ENCODE peak calls at places on chromosomes 3 and 15, in six cellular contexts. One of them, this sample, is unnamed.

GRCh38 chr3:34132069-34132677 is 333.7 kb downstream of the PDCD6IP start:
- DNase-seq in foreskin fibroblast: no peak
- DNase-seq in coronary artery: no peak
- DNase-seq in OCI-LY7: no peak
- DNase-seq in psoas muscle: no peak
- DNase-seq in choroid plexus epithelial cell: no peak
- DNase-seq in this sample: no peak

GRCh38 chr3:196544491-196544992 is 23.8 kb downstream of the WDR53 start:
- DNase-seq in foreskin fibroblast: no peak
- DNase-seq in coronary artery: no peak
- DNase-seq in OCI-LY7: no peak
- DNase-seq in psoas muscle: no peak
- DNase-seq in choroid plexus epithelial cell: no peak
- DNase-seq in this sample: no peak

GRCh38 chr3:52743721-52744120 is 27.0 kb downstream of the NEK4 start:
- DNase-seq in foreskin fibroblast: no peak
- DNase-seq in coronary artery: no peak
- DNase-seq in OCI-LY7: no peak
- DNase-seq in psoas muscle: no peak
- DNase-seq in choroid plexus epithelial cell: no peak
- DNase-seq in this sample: no peak

GRCh38 chr15:59685737-59686297 is 3.3 kb downstream of the BNIP2 start:
- DNase-seq in foreskin fibroblast: peak; percentile 82
- DNase-seq in coronary artery: no peak
- DNase-seq in OCI-LY7: no peak
- DNase-seq in psoas muscle: no peak
- DNase-seq in choroid plexus epithelial cell: peak; percentile 52
- DNase-seq in this sample: no peak

GRCh38 chr3:123870033-123870432 is 14.1 kb downstream of the MYLK start:
- DNase-seq in foreskin fibroblast: peak; percentile 62
- DNase-seq in coronary artery: no peak
- DNase-seq in OCI-LY7: no peak
- DNase-seq in psoas muscle: no peak
- DNase-seq in choroid plexus epithelial cell: no peak
- DNase-seq in this sample: no peak

GRCh38 chr15:79364571-79365240 is 53.8 kb downstream of the TMED3 start:
- DNase-seq in foreskin fibroblast: no peak
- DNase-seq in coronary artery: no peak
- DNase-seq in OCI-LY7: no peak
- DNase-seq in psoas muscle: no peak
- DNase-seq in choroid plexus epithelial cell: peak; percentile 27
- DNase-seq in this sample: no peak

GRCh38 chr3:56915969-56916586 is 114.3 kb upstream of the ARHGEF3 start:
- DNase-seq in foreskin fibroblast: no peak
- DNase-seq in coronary artery: no peak
- DNase-seq in OCI-LY7: peak; percentile 85
- DNase-seq in psoas muscle: no peak
- DNase-seq in choroid plexus epithelial cell: no peak
- DNase-seq in this sample: no peak

GRCh38 chr3:12371525-12372140 is 82.8 kb downstream of the PPARG start:
- DNase-seq in foreskin fibroblast: peak; percentile 71
- DNase-seq in coronary artery: no peak
- DNase-seq in OCI-LY7: no peak
- DNase-seq in psoas muscle: no peak
- DNase-seq in choroid plexus epithelial cell: peak; percentile 57
- DNase-seq in this sample: no peak

GRCh38 chr3:5339967-5340535 is 152.5 kb downstream of the EDEM1 start:
- DNase-seq in foreskin fibroblast: no peak
- DNase-seq in coronary artery: no peak
- DNase-seq in OCI-LY7: no peak
- DNase-seq in psoas muscle: no peak
- DNase-seq in choroid plexus epithelial cell: no peak
- DNase-seq in this sample: no peak

GRCh38 chr3:100165926-100166550 is 51.7 kb upstream of the FILIP1L start:
- DNase-seq in foreskin fibroblast: no peak
- DNase-seq in coronary artery: no peak
- DNase-seq in OCI-LY7: no peak
- DNase-seq in psoas muscle: no peak
- DNase-seq in choroid plexus epithelial cell: no peak
- DNase-seq in this sample: no peak

GRCh38 chr3:86481031-86481430 is 509.9 kb downstream of the VGLL3 start:
- DNase-seq in foreskin fibroblast: no peak
- DNase-seq in coronary artery: no peak
- DNase-seq in OCI-LY7: no peak
- DNase-seq in psoas muscle: no peak
- DNase-seq in choroid plexus epithelial cell: no peak
- DNase-seq in this sample: no peak

GRCh38 chr3:138376663-138377062 is 28.3 kb downstream of the MRAS start:
- DNase-seq in foreskin fibroblast: no peak
- DNase-seq in coronary artery: no peak
- DNase-seq in OCI-LY7: no peak
- DNase-seq in psoas muscle: no peak
- DNase-seq in choroid plexus epithelial cell: peak; percentile 41
- DNase-seq in this sample: no peak

GRCh38 chr3:46447535-46447934 is 17.2 kb downstream of the LTF start:
- DNase-seq in foreskin fibroblast: no peak
- DNase-seq in coronary artery: peak; percentile 45
- DNase-seq in OCI-LY7: no peak
- DNase-seq in psoas muscle: no peak
- DNase-seq in choroid plexus epithelial cell: no peak
- DNase-seq in this sample: no peak

GRCh38 chr3:46440531-46441294 is 24.0 kb downstream of the LTF start:
- DNase-seq in foreskin fibroblast: no peak
- DNase-seq in coronary artery: peak; percentile 9
- DNase-seq in OCI-LY7: no peak
- DNase-seq in psoas muscle: no peak
- DNase-seq in choroid plexus epithelial cell: no peak
- DNase-seq in this sample: no peak

GRCh38 chr3:46448721-46449120 is 16.0 kb downstream of the LTF start:
- DNase-seq in foreskin fibroblast: no peak
- DNase-seq in coronary artery: peak; percentile 58
- DNase-seq in OCI-LY7: no peak
- DNase-seq in psoas muscle: no peak
- DNase-seq in choroid plexus epithelial cell: no peak
- DNase-seq in this sample: no peak

GRCh38 chr3:46438831-46439230 is 25.9 kb downstream of the LTF start:
- DNase-seq in foreskin fibroblast: no peak
- DNase-seq in coronary artery: no peak
- DNase-seq in OCI-LY7: no peak
- DNase-seq in psoas muscle: no peak
- DNase-seq in choroid plexus epithelial cell: no peak
- DNase-seq in this sample: no peak

GRCh38 chr3:46442591-46443530 is 21.8 kb downstream of the LTF start:
- DNase-seq in foreskin fibroblast: peak; percentile 65
- DNase-seq in coronary artery: peak; percentile 58
- DNase-seq in OCI-LY7: no peak
- DNase-seq in psoas muscle: no peak
- DNase-seq in choroid plexus epithelial cell: no peak
- DNase-seq in this sample: peak; percentile 40
- TF ChIP-seq CTCF in foreskin fibroblast: peak; percentile 57
- TF ChIP-seq CTCF in coronary artery: no peak
- TF ChIP-seq CTCF in OCI-LY7: no peak
- TF ChIP-seq CTCF in psoas muscle: no peak
- TF ChIP-seq CTCF in choroid plexus epithelial cell: no peak
- TF ChIP-seq CTCF in this sample: peak; percentile 67

GRCh38 chr3:157179365-157179803 is 19.4 kb upstream of the CCNL1 start:
- DNase-seq in foreskin fibroblast: no peak
- DNase-seq in coronary artery: no peak
- DNase-seq in OCI-LY7: no peak
- DNase-seq in psoas muscle: no peak
- DNase-seq in choroid plexus epithelial cell: no peak
- DNase-seq in this sample: no peak

GRCh38 chr3:157188391-157188790 is 28.4 kb upstream of the CCNL1 start:
- DNase-seq in foreskin fibroblast: no peak
- DNase-seq in coronary artery: no peak
- DNase-seq in OCI-LY7: no peak
- DNase-seq in psoas muscle: no peak
- DNase-seq in choroid plexus epithelial cell: no peak
- DNase-seq in this sample: no peak

GRCh38 chr3:157180262-157180661 is 20.3 kb upstream of the CCNL1 start:
- DNase-seq in foreskin fibroblast: no peak
- DNase-seq in coronary artery: no peak
- DNase-seq in OCI-LY7: no peak
- DNase-seq in psoas muscle: no peak
- DNase-seq in choroid plexus epithelial cell: no peak
- DNase-seq in this sample: no peak

DNA sequence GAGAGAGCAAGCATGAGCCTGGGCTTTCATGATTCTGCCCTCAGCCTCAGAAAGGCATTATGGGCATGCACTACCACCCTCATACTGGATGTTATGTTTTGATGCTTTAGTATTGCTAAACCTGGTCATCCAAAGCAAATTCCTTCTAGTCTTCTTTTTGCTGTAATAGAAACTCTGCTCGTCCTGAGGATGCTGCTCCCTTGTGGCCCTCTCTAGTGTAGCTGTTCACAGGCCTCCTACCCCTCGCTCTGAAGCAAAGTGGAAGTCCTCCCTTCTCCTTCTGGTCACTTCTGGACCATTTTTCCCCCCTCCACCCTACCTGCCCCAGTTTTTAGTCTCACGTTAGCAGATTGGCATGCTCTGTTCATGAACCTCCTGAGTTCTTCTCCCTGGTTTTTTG is 22.9 kb upstream of the CCNL1 start:
- DNase-seq in foreskin fibroblast: peak; percentile 19
- DNase-seq in coronary artery: no peak
- DNase-seq in OCI-LY7: no peak
- DNase-seq in psoas muscle: no peak
- DNase-seq in choroid plexus epithelial cell: peak; percentile 44
- DNase-seq in this sample: no peak
- TF ChIP-seq CTCF in foreskin fibroblast: no peak
- TF ChIP-seq CTCF in coronary artery: no peak
- TF ChIP-seq CTCF in OCI-LY7: no peak
- TF ChIP-seq CTCF in psoas muscle: no peak
- TF ChIP-seq CTCF in choroid plexus epithelial cell: peak; percentile 46
- TF ChIP-seq CTCF in this sample: no peak

GRCh38 chr3:185988080-185988815 is 50.4 kb upstream of the TRA2B start:
- DNase-seq in foreskin fibroblast: peak; percentile 30
- DNase-seq in coronary artery: no peak
- DNase-seq in OCI-LY7: no peak
- DNase-seq in psoas muscle: no peak
- DNase-seq in choroid plexus epithelial cell: no peak
- DNase-seq in this sample: no peak
- TF ChIP-seq CTCF in foreskin fibroblast: no peak
- TF ChIP-seq CTCF in coronary artery: no peak
- TF ChIP-seq CTCF in OCI-LY7: peak; percentile 45
- TF ChIP-seq CTCF in psoas muscle: no peak
- TF ChIP-seq CTCF in choroid plexus epithelial cell: peak; percentile 28
- TF ChIP-seq CTCF in this sample: peak; percentile 26

GRCh38 chr15:63458021-63458420 is 46.4 kb upstream of the USP3 start:
- DNase-seq in foreskin fibroblast: no peak
- DNase-seq in coronary artery: no peak
- DNase-seq in OCI-LY7: no peak
- DNase-seq in psoas muscle: no peak
- DNase-seq in choroid plexus epithelial cell: no peak
- DNase-seq in this sample: no peak
- TF ChIP-seq CTCF in foreskin fibroblast: no peak
- TF ChIP-seq CTCF in coronary artery: no peak
- TF ChIP-seq CTCF in OCI-LY7: no peak
- TF ChIP-seq CTCF in psoas muscle: no peak
- TF ChIP-seq CTCF in choroid plexus epithelial cell: no peak
- TF ChIP-seq CTCF in this sample: no peak

DNA sequence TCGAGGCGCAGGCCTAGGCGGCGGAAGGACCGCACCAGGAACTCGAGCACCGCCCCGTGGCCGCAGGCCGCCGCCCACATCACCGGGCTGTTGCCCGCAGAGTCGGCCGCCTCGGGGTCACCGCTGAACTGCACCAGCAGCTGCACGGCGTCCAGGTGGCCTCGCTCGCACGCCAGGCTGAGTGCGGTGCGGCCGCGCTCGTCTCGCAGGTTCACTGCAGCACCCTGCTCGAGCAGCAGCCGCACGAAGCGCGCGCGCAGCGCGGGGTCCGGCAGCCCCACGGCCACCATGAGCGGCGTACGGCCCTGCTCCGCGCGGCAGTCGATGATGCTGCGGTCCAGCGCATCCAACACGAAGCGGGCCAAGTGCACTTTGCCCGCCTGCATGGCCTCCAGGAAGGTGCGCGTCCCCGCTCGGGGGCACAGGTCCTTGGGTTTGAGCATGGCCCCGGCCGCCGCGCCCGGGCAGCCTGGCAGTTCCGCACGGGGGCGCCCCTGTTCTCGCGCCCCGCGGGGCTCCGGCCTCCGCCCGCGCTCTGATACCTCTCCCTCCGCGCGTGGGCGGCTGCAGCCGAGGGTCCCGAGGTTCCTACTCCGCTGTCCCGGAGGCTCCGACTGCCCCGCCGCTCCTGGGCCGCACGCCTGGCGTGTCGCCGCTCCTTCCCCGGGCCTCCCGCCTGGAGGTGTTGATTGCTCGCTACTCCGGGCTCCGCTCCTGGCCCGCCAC is 557 bp downstream of the ANKRD63 start:
- DNase-seq in foreskin fibroblast: peak; percentile 52
- DNase-seq in coronary artery: no peak
- DNase-seq in OCI-LY7: no peak
- DNase-seq in psoas muscle: peak; percentile 76
- DNase-seq in choroid plexus epithelial cell: no peak
- DNase-seq in this sample: peak; percentile 49
- TF ChIP-seq CTCF in foreskin fibroblast: peak; percentile 19
- TF ChIP-seq CTCF in coronary artery: no peak
- TF ChIP-seq CTCF in OCI-LY7: peak; percentile 58
- TF ChIP-seq CTCF in psoas muscle: peak; percentile 25
- TF ChIP-seq CTCF in choroid plexus epithelial cell: peak; percentile 5
- TF ChIP-seq CTCF in this sample: peak; percentile 59

DNA sequence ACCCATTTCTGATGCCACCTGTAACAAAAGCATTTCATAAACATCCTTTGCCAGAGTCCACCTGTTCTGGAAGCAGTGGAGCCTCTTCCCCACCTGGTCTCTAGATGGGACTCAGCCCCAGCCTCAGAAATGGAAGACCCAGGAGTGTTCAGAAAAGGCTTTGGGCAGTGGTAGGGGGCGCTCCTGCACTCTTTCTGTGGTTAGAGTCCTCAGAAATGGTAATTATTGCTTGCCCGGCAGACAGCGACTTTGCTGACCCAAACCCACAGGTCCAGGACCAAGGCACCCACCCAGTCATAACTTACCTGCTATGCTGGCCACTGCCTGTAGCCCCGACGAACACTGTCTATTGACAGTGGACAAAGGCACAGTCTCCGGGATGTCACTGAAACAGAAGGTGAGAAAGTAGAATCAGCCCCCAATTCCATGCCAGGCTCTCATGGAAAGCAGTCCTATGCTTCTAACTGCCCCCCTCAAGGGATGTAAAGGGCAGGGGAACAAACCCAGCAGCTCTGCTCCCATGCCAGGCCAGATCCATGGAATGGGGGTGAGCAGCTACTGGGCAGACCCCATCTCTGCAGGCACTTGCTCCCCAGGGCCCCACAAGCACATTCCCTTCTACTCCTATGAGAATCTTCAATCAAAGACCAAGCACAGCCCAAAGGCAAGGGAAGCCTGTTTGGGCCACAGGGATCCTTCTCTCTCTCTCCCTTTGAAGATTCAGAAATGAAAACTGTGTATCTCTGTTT is 5.1 kb downstream of the ACAA1 start:
- DNase-seq in foreskin fibroblast: peak; percentile 61
- DNase-seq in coronary artery: peak; percentile 63
- DNase-seq in OCI-LY7: no peak
- DNase-seq in psoas muscle: no peak
- DNase-seq in choroid plexus epithelial cell: peak; percentile 69
- DNase-seq in this sample: peak; percentile 55
- TF ChIP-seq CTCF in foreskin fibroblast: peak; percentile 56
- TF ChIP-seq CTCF in coronary artery: no peak
- TF ChIP-seq CTCF in OCI-LY7: peak; percentile 71
- TF ChIP-seq CTCF in psoas muscle: peak; percentile 8
- TF ChIP-seq CTCF in choroid plexus epithelial cell: peak; percentile 84
- TF ChIP-seq CTCF in this sample: peak; percentile 50

This sample was measured in neural crest cell.